ENCODE peak calls at places on chromosomes 7 and 10, in eight cellular contexts. U is hepatocyte, A is heart left ventricle, H is thoracic aorta, C is astrocyte of the spinal cord, L is cardiac fibroblast, J is GM20000, B is BJ. M is an unnamed sample.

GRCh38 chr10:114650266-114650665 is 7.8 kb downstream of the ABLIM1 start:
- DNase-seq in L (no peak), U (no peak), B (no peak), J (no peak), A (no peak), C (no peak), H (no peak), M (no peak)

GRCh38 chr7:118517275-118517674 is 292.8 kb downstream of the ANKRD7 start:
- DNase-seq in H (no peak), L (no peak), U (no peak), J (no peak), A (no peak), C (peak), B (no peak), M (no peak)

GRCh38 chr7:88344956-88345832 is 38.5 kb upstream of the STEAP4 start:
- DNase-seq in A (peak), J (peak), U (peak), L (peak), H (no peak), B (no peak), C (peak), M (no peak)

GRCh38 chr7:142348100-142348499 is 90.2 kb upstream of the PRSS58 start:
- DNase-seq in A (no peak), J (no peak), C (no peak), L (no peak), H (no peak), U (no peak), B (no peak), M (no peak)

GRCh38 chr7:14841850-14842249 is 60.7 kb downstream of the DGKB start:
- DNase-seq in L (peak), U (no peak), C (no peak), J (no peak), B (no peak), H (no peak), A (no peak), M (no peak)

GRCh38 chr7:69630292-69630691 is 32.0 kb downstream of the AUTS2 start:
- DNase-seq in B (peak), A (no peak), H (no peak), L (peak), C (peak), U (no peak), J (no peak), M (no peak)

GRCh38 chr7:153847828-153848227 is 204.4 kb upstream of the DPP6 start:
- DNase-seq in C (no peak), H (no peak), J (no peak), B (no peak), L (no peak), A (no peak), U (no peak), M (no peak)

GRCh38 chr7:45145881-45146280 is 11.7 kb upstream of the RAMP3 start:
- DNase-seq in B (no peak), L (no peak), H (no peak), U (no peak), A (no peak), J (no peak), C (no peak), M (peak)

GRCh38 chr7:128934361-128935352 is 3.1 kb upstream of the IRF5 start:
- DNase-seq in A (no peak), U (no peak), L (no peak), B (no peak), J (peak), H (no peak), C (no peak), M (no peak)

GRCh38 chr10:47164126-47164799 is 135.7 kb upstream of the GDF10 start:
- DNase-seq in A (no peak), J (no peak), H (no peak), B (no peak), U (no peak), L (peak), C (peak), M (no peak)

GRCh38 chr10:1378473-1378872 is 322.3 kb downstream of the WDR37 start:
- DNase-seq in H (no peak), J (no peak), U (no peak), B (no peak), C (no peak), A (no peak), L (no peak), M (no peak)

GRCh38 chr10:16155761-16156322 is 281.0 kb upstream of the PTER start:
- DNase-seq in L (no peak), J (no peak), C (no peak), U (peak), H (no peak), B (no peak), A (no peak), M (no peak)

GRCh38 chr7:10779465-10780399 is 193.9 kb upstream of the PHF14 start:
- DNase-seq in A (no peak), U (no peak), B (no peak), J (no peak), H (no peak), L (no peak), C (no peak), M (no peak)

GRCh38 chr10:120108941-120109340 is 216.4 kb downstream of the SEC23IP start:
- DNase-seq in C (no peak), H (no peak), B (no peak), U (no peak), A (no peak), J (no peak), L (no peak), M (no peak)

GRCh38 chr10:132122939-132123445 is 57.2 kb downstream of the JAKMIP3 start:
- DNase-seq in A (no peak), L (no peak), J (no peak), U (no peak), B (no peak), H (no peak), C (no peak), M (no peak)

GRCh38 chr10:8312861-8313260 is 258.4 kb downstream of the GATA3 start:
- DNase-seq in L (peak), U (peak), C (peak), H (no peak), A (no peak), J (no peak), B (no peak), M (no peak)

GRCh38 chr7:128350708-128351295 is 7.1 kb upstream of the RBM28 start:
- DNase-seq in H (no peak), B (no peak), A (no peak), C (no peak), J (no peak), L (no peak), U (no peak), M (no peak)

GRCh38 chr10:93629636-93630291 is 17.4 kb downstream of the PDE6C start:
- DNase-seq in H (no peak), A (no peak), C (no peak), L (no peak), B (no peak), U (no peak), J (no peak), M (no peak)

GRCh38 chr10:74058071-74058470 is 60.2 kb downstream of the VCL start:
- DNase-seq in U (no peak), J (no peak), C (no peak), B (no peak), H (no peak), A (no peak), L (no peak), M (no peak)

GRCh38 chr7:7970113-7970619 is 1.6 kb downstream of the GLCCI1 start:
- DNase-seq in B (no peak), A (no peak), H (no peak), U (peak), C (peak), J (no peak), L (no peak), M (no peak)

GRCh38 chr7:134196439-134196838 is 69.3 kb downstream of the LRGUK start:
- DNase-seq in H (no peak), L (no peak), A (no peak), J (no peak), B (no peak), C (no peak), U (no peak), M (no peak)

GRCh38 chr10:67115972-67116371 is 190.1 kb downstream of the LRRTM3 start:
- DNase-seq in C (peak), H (no peak), B (no peak), U (no peak), L (peak), A (no peak), J (no peak), M (no peak)

GRCh38 chr10:97842658-97843295 is 6.9 kb upstream of the GOLGA7B start:
- DNase-seq in U (no peak), C (no peak), B (no peak), L (no peak), J (no peak), H (no peak), A (no peak), M (no peak)

GRCh38 chr7:105642264-105642663 is 61.0 kb upstream of the EFCAB10 start:
- DNase-seq in U (no peak), H (no peak), L (no peak), A (no peak), J (no peak), C (no peak), B (no peak), M (no peak)

GRCh38 chr7:94698275-94698674 is 42.3 kb upstream of the SGCE start:
- DNase-seq in C (peak), L (peak), B (peak), U (peak), J (no peak), H (no peak), A (no peak), M (no peak)

GRCh38 chr7:115707236-115707635 is 323.3 kb downstream of the TFEC start:
- DNase-seq in B (no peak), H (no peak), U (peak), C (peak), A (no peak), J (no peak), L (peak), M (no peak)

GRCh38 chr7:92991190-92991589 is 126.6 kb downstream of the SAMD9 start:
- DNase-seq in U (no peak), L (no peak), B (no peak), A (no peak), H (no peak), C (no peak), J (no peak), M (no peak)

GRCh38 chr7:131581241-131582157 is 25.1 kb upstream of the PODXL start:
- DNase-seq in A (peak), U (no peak), L (no peak), B (no peak), C (no peak), J (no peak), H (no peak), M (no peak)

GRCh38 chr7:99121496-99122021 is 22.3 kb downstream of the SMURF1 start:
- DNase-seq in U (no peak), C (no peak), J (no peak), B (no peak), A (peak), L (peak), H (no peak), M (no peak)
- TF ChIP-seq CTCF in U (no peak), C (no peak), J (no peak), B (no peak), A (no peak), L (no peak), H (no peak), M (no peak)

DNA sequence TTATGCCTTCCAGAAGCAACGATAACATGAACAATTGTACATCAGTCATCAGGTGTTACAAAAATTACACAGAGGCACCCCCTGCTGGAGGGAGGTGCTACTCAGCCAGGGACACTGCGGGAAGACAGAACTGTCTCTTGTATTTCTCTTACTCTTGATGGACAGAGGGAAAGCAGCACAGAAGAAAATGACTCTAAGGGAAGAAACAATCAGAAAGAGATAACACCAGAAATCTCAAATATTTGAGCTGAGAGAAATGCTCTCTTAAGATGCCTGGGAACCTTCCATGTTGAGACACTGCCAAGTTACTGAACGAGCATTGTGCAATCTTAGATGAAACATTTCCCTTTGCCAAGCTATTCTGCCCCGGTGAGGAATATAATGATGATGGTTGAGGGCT is 227.6 kb upstream of the NPSR1 start:
- DNase-seq in B (peak), A (no peak), L (peak), H (no peak), J (peak), C (peak), U (peak), M (no peak)
- TF ChIP-seq CTCF in B (peak), A (peak), L (peak), H (peak), J (no peak), C (peak), U (peak), M (no peak)

GRCh38 chr7:120874016-120874415 is 16.1 kb upstream of the TSPAN12 start:
- DNase-seq in B (no peak), U (no peak), J (no peak), C (no peak), A (no peak), L (no peak), H (no peak), M (no peak)
- TF ChIP-seq CTCF in B (no peak), U (no peak), J (no peak), C (no peak), A (no peak), L (no peak), H (no peak), M (no peak)

GRCh38 chr10:70283445-70284399 is at the start of gene NPFFR1:
- DNase-seq in L (no peak), U (peak), C (no peak), A (no peak), J (no peak), B (no peak), H (no peak), M (no peak)
- TF ChIP-seq CTCF in L (no peak), U (no peak), C (no peak), A (no peak), J (no peak), B (no peak), H (no peak), M (no peak)

GRCh38 chr10:13586676-13587355 is at the start of gene PRPF18:
- DNase-seq in B (peak), J (peak), H (peak), A (peak), L (peak), C (peak), U (peak), M (peak)

GRCh38 chr10:13592306-13592705 is 5.5 kb downstream of the PRPF18 start:
- DNase-seq in H (no peak), U (no peak), A (no peak), C (no peak), B (no peak), J (no peak), L (no peak), M (no peak)

GRCh38 chr10:13587367-13587766 is 602 bp downstream of the PRPF18 start:
- DNase-seq in A (no peak), B (no peak), J (no peak), U (peak), C (no peak), H (no peak), L (peak), M (no peak)

GRCh38 chr10:13590886-13591285 is 4.1 kb downstream of the PRPF18 start:
- DNase-seq in B (no peak), J (no peak), C (no peak), H (no peak), L (no peak), A (no peak), U (no peak), M (no peak)

GRCh38 chr10:13589316-13589715 is 2.6 kb downstream of the PRPF18 start:
- DNase-seq in J (no peak), H (no peak), U (no peak), B (no peak), C (no peak), A (no peak), L (no peak), M (no peak)
- TF ChIP-seq CTCF in J (no peak), H (no peak), U (peak), B (peak), C (peak), A (no peak), L (no peak), M (no peak)

DNA sequence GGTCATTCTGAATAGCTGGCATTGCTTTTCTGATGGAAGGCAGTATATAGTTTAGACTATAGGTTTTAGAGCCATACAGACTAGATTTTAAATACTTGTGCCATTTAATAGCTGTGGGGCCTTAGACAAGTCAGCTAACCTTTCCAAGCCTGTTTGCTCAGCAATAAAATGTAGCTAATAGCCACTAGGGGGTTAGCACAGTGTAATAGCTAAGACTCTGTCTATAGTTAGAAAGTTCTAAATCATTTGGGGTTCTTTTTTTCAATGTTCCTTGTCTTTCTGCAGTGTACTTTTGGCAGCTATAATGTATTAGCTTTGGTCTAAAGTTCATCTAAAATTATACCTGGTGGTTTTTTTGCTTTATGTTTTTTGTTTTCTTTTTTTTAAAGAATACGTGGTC is 7.5 kb upstream of the KIFBP start:
- DNase-seq in U (peak), L (peak), H (no peak), J (no peak), C (no peak), A (no peak), B (no peak), M (no peak)
- TF ChIP-seq CTCF in U (peak), L (peak), H (no peak), J (no peak), C (peak), A (no peak), B (peak), M (no peak)

GRCh38 chr10:86757110-86757790 is 831 bp downstream of the BMPR1A start:
- DNase-seq in H (no peak), L (peak), A (peak), J (no peak), U (peak), B (no peak), C (peak), M (no peak)
- TF ChIP-seq CTCF in H (peak), L (peak), A (no peak), J (no peak), U (no peak), B (peak), C (peak), M (no peak)

GRCh38 chr7:265998-266850 is 23.7 kb upstream of the FOXL3 start:
- DNase-seq in J (no peak), H (no peak), A (peak), C (no peak), B (no peak), L (no peak), U (no peak), M (no peak)

GRCh38 chr7:268991-269390 is 21.0 kb upstream of the FOXL3 start:
- DNase-seq in C (no peak), J (no peak), U (no peak), B (no peak), L (no peak), A (peak), H (no peak), M (no peak)

GRCh38 chr7:265192-265997 is 24.6 kb upstream of the FOXL3 start:
- DNase-seq in C (no peak), A (peak), B (no peak), J (no peak), H (no peak), U (no peak), L (no peak), M (no peak)

GRCh38 chr7:264541-265191 is 25.3 kb upstream of the FOXL3 start:
- DNase-seq in U (no peak), J (no peak), C (no peak), B (no peak), L (no peak), A (peak), H (no peak), M (no peak)

GRCh38 chr7:266851-267840 is 22.8 kb upstream of the FOXL3 start:
- DNase-seq in J (no peak), B (no peak), U (peak), L (no peak), H (no peak), A (peak), C (no peak), M (no peak)
- TF ChIP-seq CTCF in J (no peak), B (peak), U (peak), L (peak), H (peak), A (peak), C (peak), M (no peak)